ENCODE peak calls at places on chromosomes 12 and 14, in four cellular contexts. K is K562, W is A549, D is HepG2. E is an unnamed sample.

GRCh38 chr12:116426391-116427136 is 132.6 kb upstream of the MAP1LC3B2 start:
- DNase-seq in K (peak), W (peak), D (no peak), E (no peak)

GRCh38 chr12:1369942-1370620 is 224.3 kb downstream of the FBXL14 start:
- DNase-seq in K (no peak), W (no peak), D (no peak), E (no peak)

GRCh38 chr12:124833693-124834122 is 30.0 kb downstream of the SCARB1 start:
- DNase-seq in K (no peak), W (no peak), D (no peak), E (no peak)

GRCh38 chr12:115830070-115830469 is 447.4 kb downstream of the MED13L start:
- DNase-seq in K (no peak), W (no peak), D (no peak), E (no peak)

GRCh38 chr14:40197344-40197743 is 765.1 kb upstream of the FBXO33 start:
- DNase-seq in K (no peak), W (no peak), D (no peak), E (no peak)

GRCh38 chr14:87797001-87797400 is 196.0 kb downstream of the GALC start:
- DNase-seq in K (no peak), W (no peak), D (no peak), E (no peak)

GRCh38 chr12:67669925-67670631 is 21.5 kb downstream of the DYRK2 start:
- DNase-seq in K (no peak), W (no peak), D (no peak), E (no peak)

GRCh38 chr14:52076334-52076733 is 7.5 kb upstream of the NID2 start:
- DNase-seq in K (no peak), W (no peak), D (no peak), E (no peak)

GRCh38 chr12:6961695-6962284 is 8.7 kb downstream of the PHB2 start:
- DNase-seq in K (peak), W (peak), D (peak), E (no peak)

GRCh38 chr14:94102768-94103482 is 7.6 kb upstream of the IFI27 start:
- DNase-seq in K (no peak), W (no peak), D (no peak), E (no peak)

GRCh38 chr12:19453961-19454360 is 14.7 kb downstream of the AEBP2 start:
- DNase-seq in K (no peak), W (no peak), D (no peak), E (no peak)

GRCh38 chr14:84323963-84324362 is 1206.0 kb upstream of the FLRT2 start:
- DNase-seq in K (no peak), W (no peak), D (no peak), E (no peak)

GRCh38 chr14:89308232-89308959 is 108.6 kb downstream of the FOXN3 start:
- DNase-seq in K (no peak), W (no peak), D (no peak), E (no peak)

GRCh38 chr12:7039403-7039802 is 21.1 kb upstream of the C1S start:
- DNase-seq in K (no peak), W (no peak), D (no peak), E (no peak)

GRCh38 chr12:60194682-60195081 is 598.9 kb downstream of the SLC16A7 start:
- DNase-seq in K (no peak), W (no peak), D (no peak), E (no peak)

GRCh38 chr12:22712083-22712482 is 87.1 kb downstream of the ETNK1 start:
- DNase-seq in K (no peak), W (no peak), D (no peak), E (no peak)

GRCh38 chr12:128190614-128191013 is 76.4 kb upstream of the TMEM132C start:
- DNase-seq in K (no peak), W (no peak), D (no peak), E (no peak)

GRCh38 chr14:33922125-33922524 is 28.7 kb downstream of the EGLN3 start:
- DNase-seq in K (no peak), W (no peak), D (no peak), E (no peak)

GRCh38 chr12:4261655-4262054 is 11.9 kb upstream of the CCND2 start:
- DNase-seq in K (no peak), W (no peak), D (no peak), E (peak)

GRCh38 chr14:67547224-67547780 is 14.2 kb downstream of the PLEKHH1 start:
- DNase-seq in K (no peak), W (no peak), D (no peak), E (no peak)

GRCh38 chr14:50225067-50225973 is 6.1 kb downstream of the SOS2 start:
- DNase-seq in K (no peak), W (no peak), D (peak), E (no peak)

GRCh38 chr12:3882396-3882795 is 9.2 kb upstream of the PARP11 start:
- DNase-seq in K (no peak), W (no peak), D (no peak), E (no peak)

GRCh38 chr12:87766044-87766443 is 263.2 kb downstream of the C12orf50 start:
- DNase-seq in K (no peak), W (no peak), D (no peak), E (no peak)

GRCh38 chr12:77630341-77630740 is 200.4 kb upstream of the NAV3 start:
- DNase-seq in K (no peak), W (no peak), D (no peak), E (no peak)

GRCh38 chr12:39329015-39329414 is 113.9 kb downstream of the KIF21A start:
- DNase-seq in K (no peak), W (no peak), D (no peak), E (no peak)
- TF ChIP-seq RFX5 in K (no peak), W (no peak), D (no peak), E (no peak)

DNA sequence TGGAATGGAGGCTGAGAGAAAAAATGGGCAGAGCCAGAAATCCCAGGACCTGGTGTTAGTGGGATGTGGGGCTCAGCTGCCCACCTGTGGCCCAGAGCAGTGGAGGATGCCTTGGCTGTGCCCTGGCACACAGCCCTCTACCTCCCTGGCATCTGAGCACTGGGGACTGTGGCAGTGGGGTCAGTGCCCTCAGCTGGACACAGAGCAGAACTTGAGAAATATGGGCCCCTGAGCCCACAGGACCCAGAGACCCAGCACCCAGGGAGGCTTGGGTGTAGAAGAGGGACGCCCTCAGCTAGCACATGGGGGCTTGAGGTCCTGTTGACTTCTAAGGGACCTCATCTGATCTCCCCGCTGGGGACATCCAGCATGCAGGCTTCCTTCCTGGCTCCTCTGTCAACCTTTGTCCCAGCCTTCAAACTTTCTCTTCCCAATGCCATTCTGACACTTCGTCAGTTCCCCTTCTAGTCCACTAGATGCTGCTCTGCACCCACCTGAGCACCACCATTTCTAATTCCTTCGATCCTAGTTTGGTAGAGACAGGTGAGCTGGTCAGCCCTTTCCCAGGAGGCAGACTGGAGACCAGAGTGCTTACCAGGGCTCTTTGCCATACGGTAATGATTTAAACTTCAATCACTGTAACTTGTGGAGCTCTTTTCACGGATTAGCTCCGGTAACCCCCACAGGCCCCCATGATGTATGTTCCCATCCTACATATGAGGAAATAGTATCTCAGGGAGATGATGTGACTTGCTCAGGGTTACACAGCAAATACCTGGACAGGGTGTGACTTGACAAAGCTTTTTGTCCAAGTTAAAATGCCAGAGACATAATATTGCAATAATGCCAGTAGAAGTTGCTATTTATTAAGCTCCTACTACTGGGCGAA is 143.7 kb downstream of the ASCL4 start:
- DNase-seq in K (peak), W (peak), D (peak), E (no peak)
- TF ChIP-seq POLR2AphosphoS2 in K (no peak), W (no peak), D (no peak), E (no peak)

DNA sequence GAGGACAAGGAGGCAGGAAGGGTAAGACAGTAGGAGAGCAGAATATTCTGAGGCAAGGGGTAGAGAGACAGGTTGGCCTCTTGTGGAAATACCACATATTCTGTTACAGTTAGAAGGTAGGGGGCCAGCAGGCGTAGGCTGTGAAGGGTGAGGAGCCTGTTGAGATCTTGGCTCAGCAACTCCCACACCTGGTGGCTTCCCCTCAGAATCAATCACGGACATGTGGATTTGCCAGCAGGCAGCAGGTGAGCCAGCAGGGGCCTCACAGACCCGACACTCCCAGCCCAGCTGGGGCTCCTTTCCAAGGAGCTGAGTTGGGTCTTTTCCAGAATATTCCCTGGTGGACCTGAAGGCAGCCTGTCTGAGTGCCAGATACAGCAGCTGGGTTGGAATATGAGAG is 150.0 kb upstream of the CRY1 start:
- DNase-seq in K (no peak), W (no peak), D (no peak), E (no peak)
- TF ChIP-seq RFX5 in K (no peak), W (no peak), D (no peak), E (no peak)

DNA sequence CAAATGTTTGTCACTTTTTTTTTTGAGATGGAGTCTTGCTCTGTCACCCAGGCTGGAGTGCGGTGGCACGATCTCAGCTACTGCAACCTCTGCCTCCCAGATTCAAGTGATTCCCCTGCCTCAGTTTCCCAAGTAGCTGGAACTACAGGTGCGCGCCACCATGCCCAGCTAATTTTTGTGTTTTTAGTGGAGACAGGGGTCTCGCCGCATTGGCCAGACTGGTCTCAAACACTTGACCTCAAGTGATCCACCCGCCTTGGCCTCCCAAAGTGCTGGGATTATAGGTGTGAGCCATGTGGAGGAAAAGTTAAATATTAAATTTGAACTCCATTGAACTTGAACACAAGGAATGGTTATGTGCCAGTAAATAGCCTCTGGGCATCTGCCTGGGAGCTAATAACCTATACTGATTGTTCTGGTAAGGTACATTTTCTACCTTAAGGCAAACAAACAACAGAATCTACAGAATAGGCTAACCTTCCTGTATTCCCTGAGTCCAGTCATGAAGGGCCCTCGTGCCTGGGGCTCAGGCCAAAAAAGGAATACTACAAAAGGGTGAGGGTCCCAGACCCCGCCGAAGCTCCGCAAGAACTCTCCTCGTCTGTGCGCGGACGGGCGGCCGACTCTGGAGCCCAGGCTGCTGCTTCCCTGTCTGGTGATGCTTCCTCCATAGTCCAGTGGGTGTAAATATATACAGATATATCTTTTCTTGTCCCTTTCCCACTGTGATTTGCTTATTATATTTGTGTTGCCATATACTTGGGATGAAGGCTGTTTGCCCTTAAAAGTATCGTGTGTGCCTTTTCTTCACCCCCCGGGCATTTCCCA is 74.0 kb upstream of the EIF5 start:
- DNase-seq in K (no peak), W (no peak), D (no peak), E (no peak)
- TF ChIP-seq POLR2AphosphoS2 in K (no peak), W (no peak), D (no peak), E (no peak)

GRCh38 chr14:91256661-91257060 is 12.2 kb upstream of the GPR68 start:
- DNase-seq in K (no peak), W (no peak), D (no peak), E (no peak)
- TF ChIP-seq RFX5 in K (no peak), W (no peak), D (no peak), E (no peak)

GRCh38 chr12:50205648-50206047 is 38.5 kb upstream of the CERS5 start:
- DNase-seq in K (no peak), W (no peak), D (no peak), E (no peak)

GRCh38 chr12:50203691-50204090 is 36.5 kb upstream of the CERS5 start:
- DNase-seq in K (no peak), W (no peak), D (no peak), E (no peak)

GRCh38 chr12:50200507-50201273 is 33.5 kb upstream of the CERS5 start:
- DNase-seq in K (no peak), W (no peak), D (no peak), E (no peak)

GRCh38 chr12:50198829-50199228 is 31.7 kb upstream of the CERS5 start:
- DNase-seq in K (no peak), W (no peak), D (no peak), E (no peak)

GRCh38 chr12:50201987-50202521 is 34.9 kb upstream of the CERS5 start:
- DNase-seq in K (no peak), W (no peak), D (no peak), E (no peak)
- TF ChIP-seq POLR2AphosphoS2 in K (no peak), W (no peak), D (no peak), E (no peak)

DNA sequence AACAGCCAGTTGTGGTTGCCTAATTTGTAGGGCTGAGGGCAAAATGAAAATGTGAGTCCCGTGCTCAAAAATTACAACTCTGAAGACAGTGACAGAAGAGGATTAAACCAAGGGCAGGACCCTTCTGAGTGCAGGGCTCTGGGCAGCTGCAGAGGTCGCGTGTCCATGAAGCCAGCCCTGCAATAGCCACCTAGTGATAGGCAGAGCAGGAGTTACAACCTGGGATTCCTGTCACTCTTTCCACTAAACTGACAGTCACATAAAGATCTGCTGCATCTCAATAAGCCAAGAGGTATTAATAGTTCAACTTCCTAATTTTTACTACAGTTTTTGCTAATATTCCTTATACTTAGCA is 94.1 kb downstream of the SLC2A13 start:
- DNase-seq in K (no peak), W (no peak), D (no peak), E (no peak)
- TF ChIP-seq RFX5 in K (no peak), W (no peak), D (no peak), E (no peak)

GRCh38 chr12:57549909-57550627 is at the start of gene KIF5A:
- DNase-seq in K (peak), W (peak), D (no peak), E (no peak)
- TF ChIP-seq POLR2AphosphoS2 in K (no peak), W (no peak), D (no peak), E (no peak)

DNA sequence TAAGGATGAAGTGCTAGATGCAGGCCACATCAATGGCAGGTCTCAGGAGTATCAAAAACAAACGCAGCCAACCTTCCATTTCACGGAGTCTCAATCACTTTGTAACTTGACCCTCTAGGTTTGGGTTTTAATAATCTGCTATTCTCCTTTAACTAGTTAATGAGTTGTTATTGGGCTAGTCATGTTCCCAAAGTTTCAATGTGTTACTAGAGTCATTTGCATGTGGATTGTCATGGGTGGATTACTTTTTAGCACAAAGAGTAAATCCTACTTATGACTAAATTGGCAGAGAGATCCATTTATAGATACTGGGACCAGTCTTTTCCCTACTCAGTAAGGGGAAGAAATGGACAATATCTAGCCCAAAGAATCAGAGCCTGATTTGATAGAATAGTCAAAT is 151.0 kb downstream of the BCAT1 start:
- DNase-seq in K (no peak), W (no peak), D (no peak), E (no peak)
- TF ChIP-seq RFX5 in K (no peak), W (no peak), D (no peak), E (no peak)

DNA sequence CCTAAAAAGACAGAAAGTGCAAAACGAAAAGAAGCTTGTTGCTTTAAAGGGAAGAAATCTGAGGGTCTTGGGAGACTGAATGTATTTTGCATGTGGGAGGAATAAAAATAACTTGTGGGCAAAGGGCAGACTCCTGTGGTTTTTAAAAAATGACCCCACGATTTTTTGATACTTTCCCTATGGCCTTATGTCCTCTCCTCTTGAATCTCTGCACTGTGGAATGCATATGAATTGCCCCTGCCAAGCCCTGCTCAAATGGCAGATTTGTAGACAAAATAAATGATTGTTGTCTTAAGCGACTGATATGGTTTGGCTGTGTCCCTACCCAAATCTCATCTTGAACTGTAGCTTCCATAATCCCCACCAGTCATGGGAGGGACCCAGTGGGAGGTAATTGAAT is 223.8 kb downstream of the DACT1 start:
- DNase-seq in K (no peak), W (no peak), D (no peak), E (no peak)
- TF ChIP-seq POLR2AphosphoS2 in K (no peak), W (no peak), D (no peak), E (no peak)